ENCODE peak calls at places on chromosome 4, in four cellular contexts. One of them, this sample, is unnamed.

GRCh38 chr4:156558365-156559025 is 413.1 kb downstream of the PDGFC start:
- DNase-seq in T47D: no peak
- DNase-seq in left cardiac atrium: no peak
- DNase-seq in globus pallidus: no peak
- DNase-seq in this sample: no peak

GRCh38 chr4:88415982-88416381 is 37.3 kb downstream of the HERC6 start:
- DNase-seq in T47D: no peak
- DNase-seq in left cardiac atrium: no peak
- DNase-seq in globus pallidus: no peak
- DNase-seq in this sample: no peak

GRCh38 chr4:65089666-65090065 is 580.6 kb downstream of the EPHA5 start:
- DNase-seq in T47D: peak
- DNase-seq in left cardiac atrium: no peak
- DNase-seq in globus pallidus: no peak
- DNase-seq in this sample: no peak

GRCh38 chr4:47668810-47669408 is 169.0 kb downstream of the CORIN start:
- DNase-seq in T47D: peak
- DNase-seq in left cardiac atrium: no peak
- DNase-seq in globus pallidus: peak
- DNase-seq in this sample: peak

GRCh38 chr4:31360786-31361185 is 640.6 kb downstream of the PCDH7 start:
- DNase-seq in T47D: no peak
- DNase-seq in left cardiac atrium: no peak
- DNase-seq in globus pallidus: no peak
- DNase-seq in this sample: no peak

GRCh38 chr4:106494066-106494465 is 125.5 kb upstream of the GIMD1 start:
- DNase-seq in T47D: no peak
- DNase-seq in left cardiac atrium: no peak
- DNase-seq in globus pallidus: no peak
- DNase-seq in this sample: no peak

GRCh38 chr4:1030559-1030958 is 19.1 kb downstream of the FGFRL1 start:
- DNase-seq in T47D: no peak
- DNase-seq in left cardiac atrium: no peak
- DNase-seq in globus pallidus: no peak
- DNase-seq in this sample: no peak

GRCh38 chr4:9825049-9825448 is 43.6 kb downstream of the DRD5 start:
- DNase-seq in T47D: no peak
- DNase-seq in left cardiac atrium: no peak
- DNase-seq in globus pallidus: no peak
- DNase-seq in this sample: no peak

GRCh38 chr4:8214091-8214490 is 15.0 kb downstream of the SH3TC1 start:
- DNase-seq in T47D: no peak
- DNase-seq in left cardiac atrium: no peak
- DNase-seq in globus pallidus: no peak
- DNase-seq in this sample: no peak

GRCh38 chr4:845836-846251 is 19.9 kb upstream of the CPLX1 start:
- DNase-seq in T47D: no peak
- DNase-seq in left cardiac atrium: peak
- DNase-seq in globus pallidus: no peak
- DNase-seq in this sample: no peak

GRCh38 chr4:40349561-40350198 is 14.5 kb downstream of the CHRNA9 start:
- DNase-seq in T47D: no peak
- DNase-seq in left cardiac atrium: no peak
- DNase-seq in globus pallidus: no peak
- DNase-seq in this sample: no peak

GRCh38 chr4:83022724-83023427 is 12.1 kb upstream of the COPS4 start:
- DNase-seq in T47D: no peak
- DNase-seq in left cardiac atrium: no peak
- DNase-seq in globus pallidus: no peak
- DNase-seq in this sample: no peak

GRCh38 chr4:133059117-133059516 is 90.0 kb upstream of the PCDH10 start:
- DNase-seq in T47D: no peak
- DNase-seq in left cardiac atrium: no peak
- DNase-seq in globus pallidus: no peak
- DNase-seq in this sample: no peak

GRCh38 chr4:155173371-155173770 is 35.1 kb upstream of the NPY2R start:
- DNase-seq in T47D: no peak
- DNase-seq in left cardiac atrium: no peak
- DNase-seq in globus pallidus: no peak
- DNase-seq in this sample: no peak

GRCh38 chr4:40395166-40395900 is 60.2 kb downstream of the CHRNA9 start:
- DNase-seq in T47D: no peak
- DNase-seq in left cardiac atrium: no peak
- DNase-seq in globus pallidus: no peak
- DNase-seq in this sample: no peak

GRCh38 chr4:5632043-5632440 is 76.3 kb downstream of the EVC2 start:
- DNase-seq in T47D: no peak
- DNase-seq in left cardiac atrium: no peak
- DNase-seq in globus pallidus: no peak
- DNase-seq in this sample: no peak

GRCh38 chr4:1207157-1207470 is 34.7 kb upstream of the SPON2 start:
- DNase-seq in T47D: no peak
- DNase-seq in left cardiac atrium: peak
- DNase-seq in globus pallidus: no peak
- DNase-seq in this sample: no peak

GRCh38 chr4:8602686-8603430 is 10.3 kb downstream of the CPZ start:
- DNase-seq in T47D: no peak
- DNase-seq in left cardiac atrium: no peak
- DNase-seq in globus pallidus: no peak
- DNase-seq in this sample: no peak

GRCh38 chr4:76301068-76301774 is 5.3 kb upstream of the STBD1 start:
- DNase-seq in T47D: peak
- DNase-seq in left cardiac atrium: no peak
- DNase-seq in globus pallidus: no peak
- DNase-seq in this sample: peak